ENCODE peak calls at places on chromosomes 1 and 21, in ten cellular contexts. V is M059J; B is skeletal muscle cell; S is H4; P is OCI-LY7; M is effector memory CD4-positive, alpha-beta T cell; G is ELR; D is heart right ventricle; W is lung microvascular endothelial cell; R is NCI-H2107. H is an unnamed sample.

GRCh38 chr21:16194851-16195251 is 465.1 kb downstream of the USP25 start:
- DNase-seq in V (peak), B (no peak), S (peak), P (no peak), M (no peak), G (peak), D (no peak), W (peak), R (no peak), H (no peak)

GRCh38 chr1:183097438-183098051 is 74.3 kb downstream of the LAMC1 start:
- DNase-seq in V (no peak), B (peak), S (peak), P (no peak), M (no peak), G (peak), D (no peak), W (peak), R (peak), H (no peak)

GRCh38 chr1:7060826-7061225 is 275.6 kb downstream of the CAMTA1 start:
- DNase-seq in V (no peak), B (no peak), S (no peak), P (no peak), M (no peak), G (no peak), D (no peak), W (no peak), R (no peak), H (no peak)

GRCh38 chr1:234684854-234685253 is 74.9 kb upstream of the IRF2BP2 start:
- DNase-seq in V (no peak), B (no peak), S (no peak), P (no peak), M (no peak), G (no peak), D (no peak), W (no peak), R (no peak), H (no peak)

GRCh38 chr1:6389971-6390370 is 3.6 kb downstream of the ACOT7 start:
- DNase-seq in V (no peak), B (no peak), S (no peak), P (no peak), M (no peak), G (no peak), D (no peak), W (no peak), R (no peak), H (no peak)

GRCh38 chr1:50333595-50333974 is 89.7 kb downstream of the DMRTA2 start:
- DNase-seq in V (no peak), B (no peak), S (peak), P (peak), M (no peak), G (peak), D (peak), W (peak), R (no peak), H (no peak)

GRCh38 chr21:14630556-14631069 is 84.5 kb upstream of the SAMSN1 start:
- DNase-seq in V (no peak), B (no peak), S (no peak), P (no peak), M (no peak), G (no peak), D (no peak), W (no peak), R (no peak), H (no peak)

GRCh38 chr1:42333662-42334239 is 1.3 kb downstream of the FOXJ3 start:
- DNase-seq in V (peak), B (no peak), S (no peak), P (peak), M (no peak), G (peak), D (no peak), W (peak), R (no peak), H (no peak)

GRCh38 chr1:81760487-81761097 is 40.1 kb upstream of the ADGRL2 start:
- DNase-seq in V (peak), B (no peak), S (peak), P (no peak), M (no peak), G (peak), D (no peak), W (peak), R (no peak), H (no peak)

GRCh38 chr1:94329986-94330385 is 88.2 kb upstream of the ABCD3 start:
- DNase-seq in V (peak), B (no peak), S (peak), P (no peak), M (no peak), G (peak), D (peak), W (peak), R (no peak), H (no peak)

GRCh38 chr1:235831148-235831547 is 35.6 kb downstream of the LYST start:
- DNase-seq in V (peak), B (peak), S (no peak), P (no peak), M (no peak), G (peak), D (peak), W (peak), R (no peak), H (no peak)

GRCh38 chr1:18955442-18956188 is 861 bp downstream of the IFFO2 start:
- DNase-seq in V (peak), B (no peak), S (no peak), P (peak), M (peak), G (peak), D (no peak), W (peak), R (no peak), H (peak)

GRCh38 chr1:8871539-8871935 is 6.9 kb downstream of the ENO1 start:
- DNase-seq in V (no peak), B (no peak), S (no peak), P (no peak), M (no peak), G (no peak), D (no peak), W (no peak), R (no peak), H (no peak)

GRCh38 chr1:213622365-213623087 is 365.2 kb upstream of the PROX1 start:
- DNase-seq in V (no peak), B (no peak), S (peak), P (no peak), M (no peak), G (no peak), D (no peak), W (no peak), R (no peak), H (no peak)

GRCh38 chr21:31667639-31668038 is 8.1 kb downstream of the SOD1 start:
- DNase-seq in V (peak), B (no peak), S (no peak), P (no peak), M (no peak), G (no peak), D (no peak), W (no peak), R (no peak), H (no peak)

GRCh38 chr21:29506947-29507346 is 208.2 kb downstream of the BACH1 start:
- DNase-seq in V (no peak), B (no peak), S (no peak), P (no peak), M (no peak), G (no peak), D (no peak), W (no peak), R (no peak), H (no peak)

GRCh38 chr1:17561561-17561985 is 22.1 kb downstream of the ARHGEF10L start:
- DNase-seq in V (peak), B (no peak), S (no peak), P (no peak), M (no peak), G (no peak), D (no peak), W (no peak), R (no peak), H (peak)

GRCh38 chr21:36169465-36170128 is 13.0 kb downstream of the DOP1B start:
- DNase-seq in V (no peak), B (no peak), S (no peak), P (no peak), M (no peak), G (no peak), D (no peak), W (no peak), R (no peak), H (no peak)

GRCh38 chr1:38585460-38585859 is 274.1 kb downstream of the RRAGC start:
- DNase-seq in V (no peak), B (no peak), S (no peak), P (no peak), M (no peak), G (no peak), D (no peak), W (no peak), R (no peak), H (no peak)

GRCh38 chr1:3233031-3233430 is 164.0 kb downstream of the PRDM16 start:
- DNase-seq in V (no peak), B (no peak), S (no peak), P (no peak), M (no peak), G (no peak), D (no peak), W (no peak), R (no peak), H (no peak)

GRCh38 chr1:17629460-17629859 is 90.0 kb downstream of the ARHGEF10L start:
- DNase-seq in V (no peak), B (no peak), S (no peak), P (no peak), M (no peak), G (no peak), D (no peak), W (no peak), R (no peak), H (no peak)

GRCh38 chr21:45386728-45387371 is 18.1 kb upstream of the COL18A1 start:
- DNase-seq in V (peak), B (peak), S (peak), P (no peak), M (no peak), G (peak), D (peak), W (peak), R (no peak), H (peak)

GRCh38 chr1:10901091-10901893 is 104.8 kb upstream of the CASZ1 start:
- DNase-seq in V (peak), B (no peak), S (peak), P (no peak), M (no peak), G (no peak), D (no peak), W (no peak), R (peak), H (no peak)

GRCh38 chr1:80427886-80428285 is 1372.8 kb upstream of the ADGRL2 start:
- DNase-seq in V (no peak), B (peak), S (no peak), P (no peak), M (no peak), G (no peak), D (no peak), W (no peak), R (no peak), H (no peak)

GRCh38 chr1:209627349-209628196 is 24.7 kb downstream of the LAMB3 start:
- DNase-seq in V (peak), B (no peak), S (peak), P (peak), M (peak), G (peak), D (peak), W (peak), R (peak), H (peak)

GRCh38 chr1:155193275-155193990 is 14.3 kb downstream of the THBS3 start:
- DNase-seq in V (peak), B (peak), S (peak), P (peak), M (peak), G (peak), D (peak), W (peak), R (peak), H (peak)

GRCh38 chr1:233993651-233994050 is 89.2 kb downstream of the SLC35F3 start:
- DNase-seq in V (peak), B (no peak), S (no peak), P (no peak), M (no peak), G (peak), D (no peak), W (no peak), R (no peak), H (no peak)

GRCh38 chr1:112083487-112083886 is 94.0 kb upstream of the KCND3 start:
- DNase-seq in V (peak), B (no peak), S (no peak), P (peak), M (no peak), G (peak), D (no peak), W (peak), R (no peak), H (no peak)

GRCh38 chr1:214427871-214428277 is 123.5 kb downstream of the PTPN14 start:
- DNase-seq in V (peak), B (peak), S (peak), P (peak), M (peak), G (peak), D (no peak), W (peak), R (peak), H (no peak)

GRCh38 chr1:68116643-68117235 is 66.3 kb upstream of the DIRAS3 start:
- DNase-seq in V (peak), B (no peak), S (peak), P (peak), M (no peak), G (peak), D (peak), W (peak), R (peak), H (peak)

GRCh38 chr1:58447047-58447446 is 99.5 kb downstream of the OMA1 start:
- DNase-seq in V (peak), B (no peak), S (no peak), P (no peak), M (no peak), G (no peak), D (no peak), W (no peak), R (no peak), H (no peak)

GRCh38 chr1:210366767-210367166 is 38.1 kb downstream of the HHAT start:
- DNase-seq in V (no peak), B (no peak), S (no peak), P (no peak), M (no peak), G (no peak), D (no peak), W (no peak), R (no peak), H (no peak)